ENCODE peak calls at places on chromosomes 16 and 17, in nine cellular contexts. Q is stomach; S is WTC11; O is CD4-positive, CD25-positive, alpha-beta regulatory T cell; T is activated gamma-delta T cell treated with anti-CD3 and anti-CD28 coated beads, Interleukin-2, amount 50 U/mL, for 16 hours; G is foreskin melanocyte; D is hypothalamus; V is AG10803; J is G401. B is an unnamed sample.

GRCh38 chr17:43401293-43401692 is 2.5 kb downstream of the ARL4D start:
- DNase-seq in Q (peak; percentile 51), S (no peak), O (no peak), T (no peak), G (peak; percentile 11), D (no peak), V (peak; percentile 88), J (peak; percentile 10), B (peak; percentile 68)

GRCh38 chr17:59899099-59899498 is 6.2 kb downstream of the RPS6KB1 start:
- DNase-seq in Q (no peak), S (no peak), O (no peak), T (no peak), G (no peak), D (no peak), V (peak; percentile 1), J (no peak), B (no peak)

GRCh38 chr17:19551708-19552148 is 18.1 kb downstream of the SLC47A1 start:
- DNase-seq in Q (no peak), S (no peak), O (no peak), T (no peak), G (no peak), D (no peak), V (no peak), J (no peak), B (no peak)

GRCh38 chr17:2049333-2050245 is 5.3 kb upstream of the HIC1 start:
- DNase-seq in Q (peak; percentile 89), S (peak; percentile 78), O (peak; percentile 84), T (peak; percentile 86), G (no peak), D (peak; percentile 62), V (peak; percentile 81), J (peak; percentile 69), B (no peak)

GRCh38 chr17:38450699-38451029 is 22.4 kb downstream of the ARHGAP23 start:
- DNase-seq in Q (no peak), S (no peak), O (no peak), T (no peak), G (no peak), D (no peak), V (no peak), J (no peak), B (no peak)

GRCh38 chr17:61499632-61500031 is 47.4 kb downstream of the TBX4 start:
- DNase-seq in Q (no peak), S (no peak), O (no peak), T (no peak), G (no peak), D (no peak), V (no peak), J (no peak), B (no peak)

GRCh38 chr17:37848690-37849616 is 75.3 kb upstream of the TBC1D3K start:
- DNase-seq in Q (no peak), S (no peak), O (no peak), T (no peak), G (peak; percentile 96), D (no peak), V (peak; percentile 72), J (no peak), B (peak; percentile 76)

GRCh38 chr16:3171181-3171854 is 16.7 kb upstream of the OR1F1 start:
- DNase-seq in Q (no peak), S (peak; percentile 72), O (no peak), T (peak; percentile 52), G (no peak), D (no peak), V (no peak), J (no peak), B (no peak)

GRCh38 chr17:59812139-59812538 is 80.6 kb downstream of the TUBD1 start:
- DNase-seq in Q (no peak), S (no peak), O (no peak), T (no peak), G (no peak), D (no peak), V (no peak), J (no peak), B (no peak)

GRCh38 chr16:55368205-55368604 is 44.2 kb downstream of the IRX6 start:
- DNase-seq in Q (no peak), S (no peak), O (no peak), T (no peak), G (peak; percentile 34), D (no peak), V (peak; percentile 17), J (no peak), B (no peak)

GRCh38 chr16:58548378-58548777 is 33.1 kb downstream of the SETD6 start:
- DNase-seq in Q (no peak), S (no peak), O (no peak), T (no peak), G (no peak), D (no peak), V (no peak), J (no peak), B (no peak)

GRCh38 chr17:2171725-2172446 is 117.0 kb downstream of the HIC1 start:
- DNase-seq in Q (peak; percentile 74), S (no peak), O (no peak), T (no peak), G (peak; percentile 32), D (no peak), V (peak; percentile 98), J (peak; percentile 70), B (peak; percentile 60)

GRCh38 chr16:58464047-58464915 is 35.7 kb upstream of the NDRG4 start:
- DNase-seq in Q (peak; percentile 29), S (peak; percentile 42), O (no peak), T (no peak), G (no peak), D (no peak), V (no peak), J (peak; percentile 88), B (no peak)

GRCh38 chr17:39928868-39929651 is 1.5 kb downstream of the LRRC3C start:
- DNase-seq in Q (no peak), S (no peak), O (no peak), T (no peak), G (no peak), D (no peak), V (peak; percentile 92), J (no peak), B (peak; percentile 91)

GRCh38 chr16:48612621-48613020 is 2.6 kb upstream of the N4BP1 start:
- DNase-seq in Q (peak; percentile 1), S (no peak), O (no peak), T (no peak), G (no peak), D (no peak), V (no peak), J (no peak), B (no peak)

GRCh38 chr17:82949984-82950383 is 110.2 kb upstream of the ZNF750 start:
- DNase-seq in Q (no peak), S (no peak), O (no peak), T (no peak), G (no peak), D (no peak), V (no peak), J (no peak), B (no peak)

GRCh38 chr16:65012357-65012756 is 109.5 kb downstream of the CDH11 start:
- DNase-seq in Q (no peak), S (no peak), O (no peak), T (no peak), G (no peak), D (no peak), V (peak; percentile 61), J (no peak), B (peak; percentile 39)

GRCh38 chr17:2957631-2958286 is 105.6 kb downstream of the OR1D5 start:
- DNase-seq in Q (peak; percentile 20), S (no peak), O (no peak), T (no peak), G (peak; percentile 35), D (no peak), V (no peak), J (no peak), B (no peak)

GRCh38 chr17:76452102-76452645 is 778 bp downstream of the UBE2O start:
- DNase-seq in Q (peak; percentile 30), S (no peak), O (no peak), T (no peak), G (no peak), D (no peak), V (no peak), J (no peak), B (no peak)

GRCh38 chr17:2853111-2853721 is 57.0 kb downstream of the RAP1GAP2 start:
- DNase-seq in Q (peak; percentile 68), S (peak; percentile 71), O (peak; percentile 18), T (no peak), G (no peak), D (no peak), V (peak; percentile 33), J (no peak), B (no peak)

GRCh38 chr16:50371936-50372595 is 3.3 kb upstream of the BRD7 start:
- DNase-seq in Q (no peak), S (peak; percentile 57), O (no peak), T (no peak), G (peak; percentile 21), D (no peak), V (peak; percentile 43), J (peak; percentile 73), B (no peak)

GRCh38 chr17:179721-180379 is 1.6 kb downstream of the DOC2B start:
- DNase-seq in Q (no peak), S (peak; percentile 28), O (no peak), T (no peak), G (no peak), D (no peak), V (no peak), J (peak; percentile 40), B (no peak)

GRCh38 chr16:57834936-57835335 is 32.6 kb upstream of the KIFC3 start:
- DNase-seq in Q (no peak), S (no peak), O (no peak), T (no peak), G (no peak), D (no peak), V (no peak), J (no peak), B (peak; percentile 23)

GRCh38 chr17:60139438-60140285 is 10.1 kb upstream of the CA4 start:
- DNase-seq in Q (peak; percentile 79), S (peak; percentile 84), O (peak; percentile 74), T (peak; percentile 42), G (peak; percentile 42), D (peak; percentile 11), V (peak; percentile 55), J (no peak), B (no peak)

B was measured in HS-5.